ENCODE peak calls at places on chromosomes 3 and 15, in eight cellular contexts. Q is BE2C, I is heart left ventricle, F is WERI-Rb-1, K is thyroid gland, D is PC-9, W is AG10803, J is HFF-Myc. Y is an unnamed sample.

GRCh38 chr15:32870240-32871033 is 152.6 kb downstream of the GREM1 start:
- DNase-seq in Q (no peak), I (no peak), F (no peak), K (no peak), D (no peak), W (peak), J (peak), Y (no peak)

GRCh38 chr15:69317392-69317841 is 18.7 kb downstream of the PAQR5 start:
- DNase-seq in Q (no peak), I (no peak), F (no peak), K (no peak), D (no peak), W (no peak), J (no peak), Y (no peak)

GRCh38 chr3:68057637-68058320 is 403.4 kb upstream of the SUCLG2 start:
- DNase-seq in Q (no peak), I (no peak), F (no peak), K (no peak), D (no peak), W (no peak), J (no peak), Y (no peak)

GRCh38 chr3:167729591-167729990 is 5.1 kb downstream of the PDCD10 start:
- DNase-seq in Q (no peak), I (no peak), F (no peak), K (no peak), D (no peak), W (no peak), J (no peak), Y (no peak)

GRCh38 chr15:69974321-69974720 is 123.4 kb downstream of the TLE3 start:
- DNase-seq in Q (no peak), I (no peak), F (peak), K (no peak), D (no peak), W (no peak), J (no peak), Y (no peak)

GRCh38 chr15:78987891-78988360 is 43.1 kb upstream of the CTSH start:
- DNase-seq in Q (no peak), I (no peak), F (no peak), K (peak), D (no peak), W (peak), J (no peak), Y (no peak)

GRCh38 chr3:107767897-107768605 is 245.3 kb downstream of the BBX start:
- DNase-seq in Q (no peak), I (no peak), F (no peak), K (no peak), D (no peak), W (peak), J (no peak), Y (peak)

GRCh38 chr15:27327467-27328045 is 356.6 kb downstream of the GABRG3 start:
- DNase-seq in Q (peak), I (no peak), F (no peak), K (no peak), D (no peak), W (no peak), J (no peak), Y (peak)

GRCh38 chr3:123385072-123385471 is 63.8 kb downstream of the ADCY5 start:
- DNase-seq in Q (no peak), I (peak), F (peak), K (no peak), D (no peak), W (no peak), J (no peak), Y (no peak)

GRCh38 chr15:99477745-99478525 is 87.8 kb upstream of the MEF2A start:
- DNase-seq in Q (no peak), I (no peak), F (no peak), K (no peak), D (no peak), W (no peak), J (no peak), Y (no peak)

GRCh38 chr3:165746874-165747273 is 90.3 kb downstream of the BCHE start:
- DNase-seq in Q (no peak), I (no peak), F (no peak), K (no peak), D (no peak), W (no peak), J (no peak), Y (no peak)

GRCh38 chr3:9101286-9101685 is 138.0 kb upstream of the RAD18 start:
- DNase-seq in Q (no peak), I (no peak), F (no peak), K (no peak), D (no peak), W (no peak), J (no peak), Y (no peak)

GRCh38 chr3:120473896-120474675 is 23.3 kb upstream of the FSTL1 start:
- DNase-seq in Q (no peak), I (no peak), F (no peak), K (no peak), D (no peak), W (peak), J (no peak), Y (no peak)

GRCh38 chr3:53420831-53421230 is 73.5 kb upstream of the DCP1A start:
- DNase-seq in Q (no peak), I (no peak), F (no peak), K (peak), D (no peak), W (no peak), J (no peak), Y (no peak)

GRCh38 chr15:90611157-90611556 is 81.4 kb downstream of the CRTC3 start:
- DNase-seq in Q (no peak), I (no peak), F (no peak), K (no peak), D (no peak), W (no peak), J (no peak), Y (no peak)

GRCh38 chr3:124686028-124686670 is 44.1 kb upstream of the UMPS start:
- DNase-seq in Q (no peak), I (no peak), F (no peak), K (no peak), D (no peak), W (no peak), J (no peak), Y (no peak)

GRCh38 chr15:75721462-75721922 is 8.8 kb upstream of the CSPG4 start:
- DNase-seq in Q (peak), I (no peak), F (peak), K (no peak), D (no peak), W (no peak), J (no peak), Y (peak)

GRCh38 chr3:73681610-73682009 is 56.9 kb upstream of the PDZRN3 start:
- DNase-seq in Q (no peak), I (no peak), F (no peak), K (peak), D (no peak), W (peak), J (no peak), Y (no peak)

GRCh38 chr3:32909999-32910398 is 41.4 kb upstream of the CCR4 start:
- DNase-seq in Q (no peak), I (no peak), F (no peak), K (no peak), D (no peak), W (no peak), J (no peak), Y (no peak)

DNA sequence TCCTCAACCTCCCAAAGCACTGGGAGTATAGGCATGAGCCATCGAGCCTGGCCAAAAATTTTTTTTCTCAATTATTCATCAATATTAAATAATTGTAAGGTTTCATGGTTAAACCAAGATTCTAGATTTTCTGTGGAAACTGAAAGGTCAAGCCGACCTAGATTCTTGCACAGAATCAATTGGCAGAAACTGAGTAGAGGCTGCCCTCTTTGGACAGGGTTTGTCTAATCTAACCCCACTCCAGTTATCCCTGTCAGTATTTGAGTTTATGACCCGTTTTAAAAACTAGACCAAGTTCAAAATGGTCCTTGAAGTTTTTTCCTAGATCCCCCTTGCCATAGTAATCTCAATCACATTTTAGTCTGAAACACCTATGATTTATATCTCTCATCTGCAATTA is 8.6 kb upstream of the ADAM10 start:
- DNase-seq in Q (no peak), I (no peak), F (no peak), K (peak), D (no peak), W (peak), J (no peak), Y (no peak)
- TF ChIP-seq CTCF in Q (peak), I (peak), F (peak), K (peak), D (no peak), W (peak), J (peak), Y (no peak)

GRCh38 chr15:51366071-51366470 is 24.6 kb downstream of the GLDN start:
- DNase-seq in Q (no peak), I (no peak), F (no peak), K (no peak), D (no peak), W (no peak), J (no peak), Y (no peak)

GRCh38 chr15:51367322-51367976 is 26.0 kb downstream of the GLDN start:
- DNase-seq in Q (no peak), I (no peak), F (peak), K (no peak), D (no peak), W (peak), J (no peak), Y (no peak)

GRCh38 chr15:51365417-51365816 is 24.0 kb downstream of the GLDN start:
- DNase-seq in Q (no peak), I (no peak), F (no peak), K (no peak), D (no peak), W (no peak), J (no peak), Y (no peak)

GRCh38 chr15:51368307-51368706 is 26.9 kb downstream of the GLDN start:
- DNase-seq in Q (no peak), I (no peak), F (no peak), K (no peak), D (no peak), W (no peak), J (no peak), Y (no peak)

DNA sequence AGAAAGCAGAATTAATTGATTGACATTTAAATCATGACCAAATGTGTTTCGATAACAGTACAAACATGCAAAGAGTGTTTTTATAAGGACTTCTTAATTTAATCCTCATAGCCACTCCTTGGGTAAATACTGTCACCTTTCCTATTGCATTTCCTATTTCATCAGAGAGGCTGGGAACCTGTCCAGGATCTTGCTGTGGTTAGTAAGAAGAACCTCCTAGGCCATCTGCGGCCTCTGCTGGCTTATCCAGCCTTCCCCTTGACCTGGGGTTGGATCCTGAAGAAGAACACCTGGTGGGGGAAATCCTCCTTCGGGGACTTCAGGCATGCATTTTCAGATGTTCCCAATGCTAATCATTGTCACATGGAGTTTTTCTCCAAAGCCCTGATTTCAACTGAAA is 25.5 kb downstream of the GLDN start:
- DNase-seq in Q (no peak), I (peak), F (peak), K (no peak), D (peak), W (peak), J (peak), Y (no peak)
- TF ChIP-seq CTCF in Q (no peak), I (no peak), F (no peak), K (no peak), D (no peak), W (no peak), J (no peak), Y (no peak)

GRCh38 chr3:189962466-189962865 is 158.2 kb downstream of the P3H2 start:
- DNase-seq in Q (no peak), I (no peak), F (no peak), K (no peak), D (no peak), W (no peak), J (no peak), Y (no peak)

GRCh38 chr3:189964623-189965022 is 156.1 kb downstream of the P3H2 start:
- DNase-seq in Q (no peak), I (no peak), F (no peak), K (no peak), D (no peak), W (no peak), J (no peak), Y (no peak)

GRCh38 chr3:189966843-189967242 is 153.9 kb downstream of the P3H2 start:
- DNase-seq in Q (no peak), I (no peak), F (no peak), K (no peak), D (no peak), W (no peak), J (no peak), Y (no peak)

GRCh38 chr3:189967254-189967865 is 153.3 kb downstream of the P3H2 start:
- DNase-seq in Q (peak), I (no peak), F (no peak), K (no peak), D (peak), W (peak), J (no peak), Y (no peak)

GRCh38 chr3:189961525-189962161 is 159.1 kb downstream of the P3H2 start:
- DNase-seq in Q (peak), I (peak), F (peak), K (peak), D (peak), W (peak), J (peak), Y (peak)
- TF ChIP-seq CTCF in Q (peak), I (peak), F (peak), K (peak), D (peak), W (peak), J (peak), Y (peak)

DNA sequence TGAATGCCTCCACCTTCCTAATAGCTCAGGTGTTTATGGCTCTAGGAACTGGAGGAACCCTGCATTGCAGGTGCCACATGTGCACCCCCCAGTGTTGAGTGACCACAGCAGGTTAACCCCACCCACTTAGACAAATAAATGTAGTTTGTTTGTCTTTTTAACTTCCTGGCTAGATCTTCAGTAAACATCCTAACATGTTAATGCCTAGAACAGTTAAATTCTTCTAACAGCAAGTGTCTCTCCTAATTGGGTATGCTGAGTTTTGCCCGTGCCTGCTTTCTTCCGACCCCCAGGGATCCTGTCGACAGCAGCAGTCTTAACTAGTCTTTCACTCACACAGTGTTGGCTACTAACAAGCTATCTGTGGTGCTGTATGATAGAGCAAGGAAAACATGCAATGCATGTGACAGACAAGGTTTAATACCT is 35.5 kb downstream of the SRP14 start:
- DNase-seq in Q (no peak), I (no peak), F (no peak), K (no peak), D (no peak), W (no peak), J (no peak), Y (no peak)
- TF ChIP-seq CTCF in Q (no peak), I (no peak), F (no peak), K (no peak), D (no peak), W (no peak), J (no peak), Y (no peak)

GRCh38 chr3:85567074-85567676 is 608.4 kb downstream of the CADM2 start:
- DNase-seq in Q (peak), I (no peak), F (peak), K (peak), D (peak), W (peak), J (no peak), Y (peak)
- TF ChIP-seq CTCF in Q (peak), I (peak), F (peak), K (peak), D (peak), W (peak), J (peak), Y (peak)

DNA sequence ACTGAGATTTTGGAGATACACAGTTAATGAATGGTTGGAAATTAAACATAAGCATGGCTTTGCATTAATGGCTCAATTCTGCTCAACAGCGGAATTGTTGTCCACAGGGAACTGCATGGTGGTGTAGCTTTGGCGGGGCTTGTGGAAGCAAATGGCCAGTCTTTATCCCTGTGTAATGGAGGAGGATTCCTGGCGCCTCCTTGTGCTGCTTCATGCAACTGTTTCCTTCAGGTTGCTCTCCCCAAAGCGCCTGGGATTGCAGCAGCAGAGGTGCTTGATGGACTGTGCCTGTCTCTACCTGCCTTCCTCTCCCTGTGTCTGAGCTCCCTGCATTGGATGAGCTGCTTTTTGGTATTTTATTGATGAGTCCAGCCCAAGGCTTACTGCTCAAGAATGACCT is 72.9 kb upstream of the NDN start:
- DNase-seq in Q (no peak), I (no peak), F (peak), K (no peak), D (no peak), W (no peak), J (no peak), Y (peak)
- TF ChIP-seq CTCF in Q (no peak), I (no peak), F (peak), K (no peak), D (no peak), W (no peak), J (no peak), Y (no peak)

DNA sequence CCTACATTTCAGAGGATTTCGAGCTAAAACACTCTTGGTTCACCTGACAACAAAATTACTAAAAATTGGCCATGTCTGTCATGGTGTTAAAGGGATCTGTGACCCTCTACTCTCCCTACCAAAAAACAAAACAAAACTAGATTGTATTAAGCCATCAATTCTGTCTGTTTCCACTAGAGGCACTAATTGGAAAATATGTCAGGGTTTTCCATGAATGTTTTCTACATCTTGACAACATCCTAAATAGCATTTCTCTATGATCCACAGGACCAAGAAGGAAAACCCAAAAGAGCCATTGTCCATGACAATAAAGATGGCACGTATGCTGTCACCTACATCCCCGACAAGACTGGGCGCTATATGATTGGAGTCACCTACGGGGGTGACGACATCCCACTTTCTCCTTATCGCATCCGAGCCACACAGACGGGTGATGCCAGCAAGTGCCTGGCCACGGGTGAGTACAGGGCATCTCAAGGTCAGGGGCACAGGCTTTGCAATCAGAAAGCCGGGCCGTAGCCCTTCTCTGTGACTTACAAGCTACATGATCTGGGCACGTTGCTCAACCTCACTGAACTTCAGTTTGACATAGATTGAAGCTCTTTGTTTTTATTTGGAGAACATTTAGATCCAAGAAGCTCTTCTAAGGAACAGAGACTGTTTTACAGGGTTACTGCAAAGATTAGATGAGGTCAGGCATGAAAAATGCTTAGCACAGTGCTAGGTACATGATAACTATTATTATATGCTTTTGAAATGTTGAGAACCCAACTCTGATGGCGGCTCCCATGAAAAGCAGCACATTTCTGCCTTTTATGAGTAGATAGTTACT is 74.8 kb downstream of the DNASE1L3 start:
- DNase-seq in Q (no peak), I (peak), F (no peak), K (no peak), D (no peak), W (no peak), J (no peak), Y (no peak)
- TF ChIP-seq CTCF in Q (peak), I (peak), F (no peak), K (no peak), D (peak), W (peak), J (no peak), Y (peak)

DNA sequence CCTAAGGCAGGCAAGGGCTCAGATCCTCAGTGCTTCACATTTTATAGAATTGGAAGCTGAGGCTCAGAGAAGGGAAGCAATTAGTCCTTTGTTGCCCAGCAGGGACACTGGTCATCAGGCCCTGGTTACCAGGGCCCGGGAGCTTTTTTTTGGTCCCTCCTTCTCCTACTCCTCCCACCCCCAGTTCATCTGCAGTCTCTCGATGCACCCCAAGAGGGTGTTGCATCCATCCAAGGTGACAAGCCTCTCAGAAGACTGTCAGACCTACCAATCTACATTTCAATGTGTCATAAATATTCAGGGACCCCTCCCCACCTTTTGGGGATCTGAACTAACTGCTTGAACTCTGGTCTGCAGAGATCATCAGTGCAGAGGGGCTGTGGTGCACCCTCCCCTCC is 31.9 kb downstream of the RNU5B-1 start:
- DNase-seq in Q (no peak), I (no peak), F (no peak), K (no peak), D (no peak), W (no peak), J (no peak), Y (no peak)
- TF ChIP-seq CTCF in Q (no peak), I (no peak), F (no peak), K (no peak), D (no peak), W (no peak), J (no peak), Y (no peak)